ENCODE peak calls at places on chromosome 1, in eight cellular contexts. O, M, V, D, K, P, Z and A are unnamed samples.
A peak's percentile ranks its signal among the peaks of the same experiment; 100 is the strongest.

GRCh38 chr1:26126321-26127084 is 14.9 kb downstream of the PDIK1L start:
- DNase-seq in V (peak; percentile 25), D (no peak), P (peak; percentile 93), Z (no peak), K (no peak), O (peak; percentile 86), M (no peak), A (no peak)

GRCh38 chr1:40755052-40755451 is 28.5 kb upstream of the KCNQ4 start:
- DNase-seq in D (no peak), K (no peak), Z (no peak), V (no peak), P (peak; percentile 30), M (no peak), O (no peak), A (no peak)

GRCh38 chr1:117674521-117675400 is 68.9 kb downstream of the TENT5C start:
- DNase-seq in P (peak; percentile 55), Z (no peak), V (peak; percentile 22), D (no peak), K (no peak), M (no peak), O (peak; percentile 58), A (peak; percentile 22)

GRCh38 chr1:53543771-53544695 is 84.8 kb downstream of the DMRTB1 start:
- DNase-seq in D (peak; percentile 74), Z (no peak), O (no peak), M (no peak), P (no peak), V (no peak), K (no peak), A (no peak)

GRCh38 chr1:154198756-154199562 is 7.1 kb upstream of the TPM3 start:
- DNase-seq in M (no peak), V (peak; percentile 73), D (peak; percentile 78), K (peak; percentile 90), P (peak; percentile 58), O (peak; percentile 75), Z (peak; percentile 71), A (no peak)

GRCh38 chr1:229907884-229908633 is 159.0 kb upstream of the GALNT2 start:
- DNase-seq in Z (no peak), O (no peak), P (no peak), M (no peak), K (no peak), V (no peak), D (no peak), A (no peak)

GRCh38 chr1:38183094-38183493 is 136.5 kb upstream of the POU3F1 start:
- DNase-seq in K (peak; percentile 31), Z (no peak), O (peak; percentile 29), D (no peak), V (no peak), M (no peak), P (no peak), A (no peak)

GRCh38 chr1:152543808-152544207 is 22.8 kb downstream of the LCE3E start:
- DNase-seq in M (peak; percentile 28), K (peak; percentile 65), D (no peak), O (peak; percentile 27), P (no peak), V (peak; percentile 39), Z (no peak), A (no peak)

GRCh38 chr1:81111818-81112217 is 688.9 kb upstream of the ADGRL2 start:
- DNase-seq in P (no peak), K (no peak), O (no peak), Z (no peak), M (no peak), D (no peak), V (no peak), A (no peak)

GRCh38 chr1:23394176-23394575 is 24.5 kb upstream of the ZNF436 start:
- DNase-seq in Z (no peak), D (no peak), V (no peak), P (no peak), O (no peak), K (no peak), M (no peak), A (no peak)

GRCh38 chr1:42941640-42942330 is 16.9 kb downstream of the SLC2A1 start:
- DNase-seq in P (no peak), K (no peak), M (peak; percentile 80), V (peak; percentile 91), D (no peak), O (peak; percentile 74), Z (no peak), A (no peak)

GRCh38 chr1:183114441-183114840 is 71.6 kb upstream of the LAMC2 start:
- DNase-seq in D (no peak), O (no peak), Z (no peak), V (no peak), P (no peak), M (no peak), K (no peak), A (no peak)

GRCh38 chr1:239719642-239720258 is 333.4 kb downstream of the CHRM3 start:
- DNase-seq in O (no peak), K (no peak), P (peak; percentile 82), M (no peak), V (no peak), Z (no peak), D (no peak), A (no peak)

GRCh38 chr1:6491480-6491962 is at the start of gene PLEKHG5:
- DNase-seq in O (no peak), D (no peak), V (peak; percentile 51), K (no peak), Z (peak; percentile 59), P (no peak), M (peak; percentile 60), A (no peak)

GRCh38 chr1:46132529-46133180 is at the start of gene PIK3R3:
- DNase-seq in P (peak; percentile 99), K (peak; percentile 99), O (peak; percentile 99), D (peak; percentile 94), Z (peak; percentile 91), M (peak; percentile 96), V (peak; percentile 97), A (peak; percentile 90)

GRCh38 chr1:46131727-46132528 is 501 bp downstream of the PIK3R3 start:
- DNase-seq in P (no peak), M (no peak), V (peak; percentile 1), Z (no peak), K (peak; percentile 45), O (peak; percentile 27), D (peak; percentile 36), A (no peak)

GRCh38 chr1:46131093-46131492 is 1.3 kb downstream of the PIK3R3 start:
- DNase-seq in D (no peak), Z (no peak), O (no peak), V (no peak), K (peak; percentile 7), M (no peak), P (no peak), A (no peak)

GRCh38 chr1:46128336-46128735 is 4.1 kb downstream of the PIK3R3 start:
- DNase-seq in M (no peak), O (no peak), Z (no peak), D (no peak), K (no peak), P (no peak), V (peak; percentile 21), A (no peak)

DNA sequence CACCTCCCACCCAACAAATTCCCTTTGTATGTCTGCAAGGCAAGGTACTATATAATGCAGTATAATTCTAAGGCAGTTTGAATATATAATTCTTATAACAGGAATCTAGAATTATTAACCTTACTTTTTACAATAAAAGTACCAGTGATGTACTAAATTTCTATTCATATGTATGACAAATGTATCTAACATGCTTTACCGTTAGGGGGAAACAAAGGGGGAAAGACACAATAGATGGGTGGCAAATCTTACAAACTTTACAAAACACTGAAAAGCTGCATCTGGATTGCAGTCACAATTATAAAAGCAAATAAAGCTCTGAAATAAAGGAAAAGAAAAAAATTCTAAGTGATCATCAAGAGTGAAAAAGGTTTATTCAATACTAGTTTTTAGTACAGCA is 2.3 kb downstream of the PIK3R3 start:
- DNase-seq in P (no peak), V (no peak), K (no peak), M (no peak), Z (no peak), D (peak; percentile 32), O (no peak), A (no peak)
- TF ChIP-seq REST in P (no peak), V (no peak), K (no peak), M (no peak), Z (no peak), D (no peak), O (no peak), A (no peak)

GRCh38 chr1:228493141-228494043 is 6.2 kb downstream of the RNF187 start:
- DNase-seq in K (no peak), Z (no peak), V (no peak), O (no peak), M (no peak), D (no peak), P (no peak), A (no peak)
- H3K4me3 ChIP-seq in K (no peak overlapping the region), Z (no peak overlapping the region), V (no peak overlapping the region), O (no peak overlapping the region), M (no peak overlapping the region), D (no peak overlapping the region), P (no peak overlapping the region), A (no peak overlapping the region)

GRCh38 chr1:1577367-1578011 is 2.8 kb upstream of the SSU72 start:
- DNase-seq in D (no peak), P (no peak), O (no peak), V (no peak), M (no peak), K (no peak), Z (peak; percentile 20), A (no peak)

GRCh38 chr1:1573843-1574720 is 581 bp downstream of the SSU72 start:
- DNase-seq in V (peak; percentile 56), K (peak; percentile 76), M (no peak), P (peak; percentile 72), O (peak; percentile 82), D (peak; percentile 91), Z (peak; percentile 57), A (no peak)

GRCh38 chr1:1574721-1575537 is at the start of gene SSU72:
- DNase-seq in K (peak; percentile 95), P (peak; percentile 92), M (peak; percentile 83), V (peak; percentile 94), O (peak; percentile 94), Z (peak; percentile 76), D (peak; percentile 95), A (peak; percentile 50)

GRCh38 chr1:1582970-1583666 is 8.5 kb upstream of the SSU72 start:
- DNase-seq in P (no peak), M (no peak), O (no peak), D (no peak), Z (no peak), V (no peak), K (no peak), A (no peak)

DNA sequence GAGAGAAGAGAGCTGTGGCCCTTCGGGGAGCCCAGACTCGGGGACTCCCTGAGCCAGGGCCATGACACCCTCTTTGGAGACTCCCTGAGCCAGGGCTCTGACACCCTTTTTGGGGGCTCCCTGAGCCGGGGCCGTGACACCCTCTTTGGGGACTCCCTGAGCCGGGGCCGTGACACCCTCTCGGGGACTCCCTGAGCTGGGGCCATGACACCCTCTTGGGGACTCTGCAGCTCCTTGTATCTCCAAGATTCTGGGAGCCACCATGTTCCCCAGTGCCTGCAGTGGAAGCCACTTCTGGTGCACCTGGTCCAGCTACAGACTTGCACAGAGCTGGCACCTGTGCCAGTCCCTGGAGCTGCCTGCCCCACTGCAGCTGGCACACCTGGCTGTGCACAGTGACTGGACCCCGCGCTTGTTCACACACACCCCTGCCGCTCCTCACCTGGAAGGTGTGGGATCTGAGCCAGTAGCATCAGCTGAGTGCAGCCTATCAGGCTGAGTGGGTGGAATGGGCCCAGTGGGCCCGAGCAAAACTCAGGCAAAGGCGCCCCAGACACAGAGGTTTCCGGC is 3.8 kb upstream of the SSU72 start:
- DNase-seq in Z (no peak), V (no peak), D (no peak), O (no peak), K (no peak), P (no peak), M (no peak), A (no peak)
- TF ChIP-seq REST in Z (no peak), V (no peak), D (no peak), O (no peak), K (no peak), P (no peak), M (no peak), A (no peak)

GRCh38 chr1:147738129-147738528 is 22.3 kb downstream of the GJA5 start:
- DNase-seq in M (no peak), V (no peak), P (no peak), Z (no peak), O (no peak), K (no peak), D (no peak), A (no peak)
- H3K4me3 ChIP-seq in M (no peak overlapping the region), V (no peak overlapping the region), P (no peak overlapping the region), Z (no peak overlapping the region), O (no peak overlapping the region), K (no peak overlapping the region), D (no peak overlapping the region), A (no peak overlapping the region)